ENCODE peak calls at places on chromosomes 7 and 10, in four cellular contexts. One of them, this sample, is unnamed.

GRCh38 chr7:129066290-129067131 is 11.6 kb upstream of the TNPO3 start:
- DNase-seq in A549: peak
- DNase-seq in K562: peak
- DNase-seq in WTC11: peak
- DNase-seq in this sample: no peak

GRCh38 chr7:98265841-98266271 is 13.8 kb upstream of the TECPR1 start:
- DNase-seq in A549: no peak
- DNase-seq in K562: no peak
- DNase-seq in WTC11: no peak
- DNase-seq in this sample: no peak

GRCh38 chr7:135714534-135715009 is 13.4 kb downstream of the SLC13A4 start:
- DNase-seq in A549: peak
- DNase-seq in WTC11: peak
- DNase-seq in K562: no peak
- DNase-seq in this sample: peak

GRCh38 chr7:129923709-129924108 is 29.1 kb downstream of the UBE2H start:
- DNase-seq in K562: no peak
- DNase-seq in A549: no peak
- DNase-seq in WTC11: no peak
- DNase-seq in this sample: no peak

GRCh38 chr7:130721486-130722277 is 12.3 kb downstream of the KLF14 start:
- DNase-seq in WTC11: peak
- DNase-seq in A549: peak
- DNase-seq in K562: peak
- DNase-seq in this sample: peak

GRCh38 chr10:112461029-112461887 is 14.2 kb downstream of the VTI1A start:
- DNase-seq in A549: no peak
- DNase-seq in WTC11: no peak
- DNase-seq in K562: no peak
- DNase-seq in this sample: no peak

GRCh38 chr7:150410131-150410530 is 31.0 kb downstream of the ZNF775 start:
- DNase-seq in A549: no peak
- DNase-seq in WTC11: no peak
- DNase-seq in K562: no peak
- DNase-seq in this sample: no peak

GRCh38 chr10:63633677-63634487 is 112.7 kb downstream of the REEP3 start:
- DNase-seq in K562: peak
- DNase-seq in WTC11: no peak
- DNase-seq in A549: peak
- DNase-seq in this sample: peak

GRCh38 chr7:107693396-107693795 is 32.8 kb downstream of the SLC26A4 start:
- DNase-seq in WTC11: no peak
- DNase-seq in K562: no peak
- DNase-seq in A549: no peak
- DNase-seq in this sample: no peak

GRCh38 chr10:79132681-79133381 is 64.1 kb downstream of the ZMIZ1 start:
- DNase-seq in K562: peak
- DNase-seq in WTC11: no peak
- DNase-seq in A549: no peak
- DNase-seq in this sample: no peak

GRCh38 chr7:73974948-73975926 is 52.7 kb upstream of the ELN start:
- DNase-seq in A549: no peak
- DNase-seq in WTC11: no peak
- DNase-seq in K562: peak
- DNase-seq in this sample: no peak

GRCh38 chr7:158125721-158126120 is 461.9 kb downstream of the PTPRN2 start:
- DNase-seq in A549: no peak
- DNase-seq in K562: no peak
- DNase-seq in WTC11: no peak
- DNase-seq in this sample: no peak

GRCh38 chr7:93646538-93646937 is 72.0 kb upstream of the CALCR start:
- DNase-seq in K562: no peak
- DNase-seq in WTC11: no peak
- DNase-seq in A549: no peak
- DNase-seq in this sample: no peak

GRCh38 chr7:77199008-77199966 is at the start of gene FGL2:
- DNase-seq in A549: no peak
- DNase-seq in WTC11: peak
- DNase-seq in K562: no peak
- DNase-seq in this sample: no peak

GRCh38 chr10:18010050-18010449 is 58.3 kb downstream of the SLC39A12 start:
- DNase-seq in WTC11: no peak
- DNase-seq in K562: no peak
- DNase-seq in A549: no peak
- DNase-seq in this sample: no peak

GRCh38 chr10:71999360-72000072 is 35.3 kb downstream of the CHST3 start:
- DNase-seq in WTC11: no peak
- DNase-seq in K562: no peak
- DNase-seq in A549: no peak
- DNase-seq in this sample: no peak

DNA sequence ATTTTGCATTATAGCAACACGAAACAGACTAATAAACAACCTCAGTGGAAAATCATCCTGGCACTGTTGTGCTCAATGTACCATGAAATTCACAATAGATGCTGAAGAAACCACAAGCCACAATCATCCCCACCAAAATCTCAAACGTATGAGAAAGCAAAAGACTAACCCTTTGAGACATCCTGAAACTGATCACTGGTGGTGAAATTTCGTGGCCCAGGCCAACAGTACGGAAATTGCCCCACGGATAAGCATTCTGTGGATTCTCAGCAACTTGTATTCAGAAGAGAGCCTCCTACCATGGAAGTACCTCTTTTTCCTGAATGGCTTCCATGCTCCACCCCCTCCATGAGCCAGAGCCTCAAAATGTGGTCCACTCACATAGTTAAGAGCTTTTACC is 163.9 kb upstream of the AUTS2 start:
- DNase-seq in K562: no peak
- DNase-seq in WTC11: no peak
- DNase-seq in A549: no peak
- DNase-seq in this sample: no peak
- TF ChIP-seq NR3C1 in K562: no peak
- TF ChIP-seq NR3C1 in WTC11: no peak
- TF ChIP-seq NR3C1 in A549: no peak
- TF ChIP-seq NR3C1 in this sample: no peak

GRCh38 chr10:49080965-49081364 is 34.4 kb downstream of the VSTM4 start:
- DNase-seq in A549: no peak
- DNase-seq in K562: no peak
- DNase-seq in WTC11: no peak
- DNase-seq in this sample: no peak

GRCh38 chr10:49080071-49080470 is 35.3 kb downstream of the VSTM4 start:
- DNase-seq in K562: no peak
- DNase-seq in WTC11: no peak
- DNase-seq in A549: no peak
- DNase-seq in this sample: no peak

GRCh38 chr10:49083256-49083655 is 32.1 kb downstream of the VSTM4 start:
- DNase-seq in WTC11: no peak
- DNase-seq in K562: no peak
- DNase-seq in A549: no peak
- DNase-seq in this sample: no peak

GRCh38 chr10:49082767-49083166 is 32.6 kb downstream of the VSTM4 start:
- DNase-seq in WTC11: no peak
- DNase-seq in A549: no peak
- DNase-seq in K562: no peak
- DNase-seq in this sample: no peak

GRCh38 chr10:49081532-49082275 is 33.6 kb downstream of the VSTM4 start:
- DNase-seq in A549: no peak
- DNase-seq in K562: no peak
- DNase-seq in WTC11: peak
- DNase-seq in this sample: peak
- TF ChIP-seq NR3C1 in A549: no peak
- TF ChIP-seq NR3C1 in K562: no peak
- TF ChIP-seq NR3C1 in WTC11: no peak
- TF ChIP-seq NR3C1 in this sample: no peak

GRCh38 chr10:97849491-97850402 is at the start of gene GOLGA7B:
- DNase-seq in K562: peak
- DNase-seq in A549: peak
- DNase-seq in WTC11: peak
- DNase-seq in this sample: peak
- TF ChIP-seq NR3C1 in K562: no peak
- TF ChIP-seq NR3C1 in A549: no peak
- TF ChIP-seq NR3C1 in WTC11: peak
- TF ChIP-seq NR3C1 in this sample: no peak

GRCh38 chr10:103166527-103166926 is 26.5 kb downstream of the NT5C2 start:
- DNase-seq in WTC11: no peak
- DNase-seq in K562: no peak
- DNase-seq in A549: no peak
- DNase-seq in this sample: no peak

GRCh38 chr10:103171278-103171677 is 21.8 kb downstream of the NT5C2 start:
- DNase-seq in WTC11: no peak
- DNase-seq in K562: no peak
- DNase-seq in A549: no peak
- DNase-seq in this sample: no peak

GRCh38 chr10:103168436-103168835 is 24.6 kb downstream of the NT5C2 start:
- DNase-seq in K562: no peak
- DNase-seq in WTC11: no peak
- DNase-seq in A549: no peak
- DNase-seq in this sample: no peak
- TF ChIP-seq NR3C1 in K562: no peak
- TF ChIP-seq NR3C1 in WTC11: no peak
- TF ChIP-seq NR3C1 in A549: no peak
- TF ChIP-seq NR3C1 in this sample: no peak

GRCh38 chr10:119542357-119542989 is at the start of gene RGS10:
- DNase-seq in WTC11: peak
- DNase-seq in K562: peak
- DNase-seq in A549: peak
- DNase-seq in this sample: no peak
- TF ChIP-seq NR3C1 in WTC11: no peak
- TF ChIP-seq NR3C1 in K562: no peak
- TF ChIP-seq NR3C1 in A549: no peak
- TF ChIP-seq NR3C1 in this sample: no peak

GRCh38 chr7:25849361-25850184 is 302.4 kb upstream of the NFE2L3 start:
- DNase-seq in K562: no peak
- DNase-seq in WTC11: no peak
- DNase-seq in A549: peak
- DNase-seq in this sample: peak

GRCh38 chr7:25844109-25844915 is 307.7 kb upstream of the NFE2L3 start:
- DNase-seq in A549: no peak
- DNase-seq in WTC11: no peak
- DNase-seq in K562: no peak
- DNase-seq in this sample: no peak

GRCh38 chr7:25846722-25847121 is 305.3 kb upstream of the NFE2L3 start:
- DNase-seq in WTC11: no peak
- DNase-seq in A549: no peak
- DNase-seq in K562: no peak
- DNase-seq in this sample: no peak

GRCh38 chr7:25845341-25845923 is 306.6 kb upstream of the NFE2L3 start:
- DNase-seq in A549: no peak
- DNase-seq in WTC11: no peak
- DNase-seq in K562: no peak
- DNase-seq in this sample: no peak

GRCh38 chr7:25847331-25848070 is 304.5 kb upstream of the NFE2L3 start:
- DNase-seq in A549: no peak
- DNase-seq in K562: no peak
- DNase-seq in WTC11: no peak
- DNase-seq in this sample: no peak
- TF ChIP-seq NR3C1 in A549: no peak
- TF ChIP-seq NR3C1 in K562: no peak
- TF ChIP-seq NR3C1 in WTC11: no peak
- TF ChIP-seq NR3C1 in this sample: no peak

DNA sequence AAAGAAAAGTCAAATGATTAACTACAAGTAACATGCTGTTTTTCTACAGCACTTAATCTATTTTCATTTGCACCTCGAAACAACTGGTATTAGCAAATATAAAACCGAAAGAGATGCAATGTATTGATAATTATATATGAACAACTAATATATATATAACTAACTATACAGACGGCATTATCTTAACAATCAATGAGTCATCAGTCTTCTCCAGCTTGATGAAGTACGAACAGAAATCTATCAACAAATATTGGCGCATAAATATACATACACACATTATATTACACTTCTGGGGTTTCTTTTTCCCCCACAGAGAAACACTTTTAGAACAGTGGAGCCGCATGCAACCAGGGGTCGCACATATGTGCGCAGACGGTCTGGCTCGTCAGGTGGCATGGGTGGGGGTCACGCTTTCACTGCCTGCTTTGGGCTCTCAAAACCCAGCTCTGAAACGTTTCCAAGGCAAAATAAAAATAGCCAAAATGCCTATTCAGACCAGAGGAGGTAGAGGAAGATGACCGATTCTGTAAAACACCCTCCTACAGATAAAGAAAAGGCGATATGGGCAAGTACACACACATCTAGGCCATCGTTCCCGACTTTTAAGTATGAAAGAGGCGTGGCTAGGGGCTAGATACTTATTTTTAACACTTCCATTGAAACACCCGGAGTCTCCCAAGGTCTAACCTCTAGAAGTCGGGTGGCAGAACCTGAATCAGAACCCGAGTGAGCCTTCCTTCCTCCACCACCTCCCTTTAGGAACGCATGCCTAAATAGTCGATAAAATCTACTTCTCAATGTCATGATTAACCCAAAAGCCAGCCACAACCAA is 1.6 kb downstream of the ARHGAP12 start:
- DNase-seq in WTC11: no peak
- DNase-seq in A549: no peak
- DNase-seq in K562: no peak
- DNase-seq in this sample: no peak
- TF ChIP-seq NR3C1 in WTC11: no peak
- TF ChIP-seq NR3C1 in A549: no peak
- TF ChIP-seq NR3C1 in K562: no peak
- TF ChIP-seq NR3C1 in this sample: no peak

DNA sequence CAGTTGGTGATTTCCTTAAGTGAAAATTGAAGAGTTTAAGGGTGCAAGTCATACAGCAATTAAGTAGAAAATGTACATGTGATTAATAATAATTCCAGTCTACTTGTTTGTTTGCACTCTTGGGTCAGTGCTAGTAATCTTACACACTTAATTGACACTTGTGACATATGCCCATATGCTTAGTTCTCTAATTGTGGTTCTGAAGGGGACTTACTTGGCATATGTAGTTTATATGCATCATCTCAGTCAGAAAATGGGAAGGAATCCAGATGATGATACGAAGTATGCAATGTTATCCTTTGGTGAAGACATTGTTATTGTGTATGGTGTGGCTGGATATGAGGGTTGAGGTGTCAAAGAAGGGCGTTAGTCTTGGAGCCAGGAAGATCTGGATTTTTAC is 193.5 kb upstream of the HDAC9 start:
- DNase-seq in A549: no peak
- DNase-seq in K562: no peak
- DNase-seq in WTC11: no peak
- DNase-seq in this sample: no peak
- TF ChIP-seq NR3C1 in A549: no peak
- TF ChIP-seq NR3C1 in K562: no peak
- TF ChIP-seq NR3C1 in WTC11: no peak
- TF ChIP-seq NR3C1 in this sample: no peak

This sample was measured in HepG2.